ENCODE peak calls at places on chromosomes 13 and 19, in five cellular contexts. V is endothelial cell of umbilical vein; D is transverse colon; C is osteoblast; E is CD8-positive, alpha-beta memory T cell. W is an unnamed sample.

GRCh38 chr13:99686157-99686572 is 184.9 kb downstream of the TM9SF2 start:
- DNase-seq in V (no peak), D (peak), E (no peak), C (peak), W (peak)

GRCh38 chr13:45873491-45874360 is 22.2 kb upstream of the SIAH3 start:
- DNase-seq in V (peak), C (no peak), D (no peak), E (no peak), W (no peak)

GRCh38 chr13:81395368-81395767 is 1054.4 kb upstream of the SPRY2 start:
- DNase-seq in D (peak), E (no peak), V (no peak), C (no peak), W (no peak)

GRCh38 chr19:16457195-16457953 is 14.4 kb downstream of the EPS15L1 start:
- DNase-seq in V (peak), C (peak), D (no peak), E (no peak), W (no peak)

GRCh38 chr19:41299046-41299754 is 10.8 kb upstream of the CCDC97 start:
- DNase-seq in D (peak), E (no peak), V (no peak), C (no peak), W (no peak)

GRCh38 chr13:101627556-101627943 is 175.1 kb downstream of the ITGBL1 start:
- DNase-seq in E (no peak), D (no peak), V (peak), C (no peak), W (no peak)

GRCh38 chr19:48530044-48530720 is 18.5 kb upstream of the LMTK3 start:
- DNase-seq in C (peak), V (no peak), D (no peak), E (no peak), W (no peak)

GRCh38 chr13:44293908-44294735 is 79.5 kb upstream of the SERP2 start:
- DNase-seq in V (peak), E (no peak), D (no peak), C (no peak), W (no peak)

GRCh38 chr13:39712626-39713025 is 57.2 kb downstream of the COG6 start:
- DNase-seq in V (no peak), E (no peak), C (no peak), D (no peak), W (no peak)

GRCh38 chr13:66992183-66992582 is 238.0 kb downstream of the PCDH9 start:
- DNase-seq in D (no peak), V (peak), C (no peak), E (no peak), W (peak)

GRCh38 chr19:51337861-51338562 is 3.9 kb downstream of the VSIG10L start:
- DNase-seq in D (no peak), C (peak), V (no peak), E (no peak), W (no peak)

GRCh38 chr13:73216381-73216831 is 157.6 kb downstream of the KLF5 start:
- DNase-seq in V (no peak), D (no peak), E (no peak), C (peak), W (no peak)

GRCh38 chr13:59269476-59269875 is 894.3 kb downstream of the DIAPH3 start:
- DNase-seq in V (no peak), C (no peak), D (no peak), E (no peak), W (peak)

GRCh38 chr19:32828139-32828538 is 41.4 kb downstream of the SLC7A9 start:
- DNase-seq in D (no peak), E (no peak), V (no peak), C (no peak), W (no peak)

GRCh38 chr19:16266586-16266942 is 58.1 kb upstream of the KLF2 start:
- DNase-seq in C (no peak), E (peak), V (no peak), D (no peak), W (no peak)

GRCh38 chr13:110593430-110594130 is 21.8 kb upstream of the NAXD start:
- DNase-seq in E (no peak), V (peak), D (no peak), C (no peak), W (peak)

GRCh38 chr13:57787058-57787791 is 155.7 kb downstream of the PCDH17 start:
- DNase-seq in E (no peak), V (no peak), C (no peak), D (no peak), W (no peak)

GRCh38 chr13:75938811-75939525 is 302.8 kb downstream of the LMO7 start:
- DNase-seq in V (no peak), D (no peak), E (no peak), C (no peak), W (no peak)

GRCh38 chr13:26867451-26868067 is 107.0 kb upstream of the GPR12 start:
- DNase-seq in D (no peak), E (no peak), V (peak), C (peak), W (peak)

DNA sequence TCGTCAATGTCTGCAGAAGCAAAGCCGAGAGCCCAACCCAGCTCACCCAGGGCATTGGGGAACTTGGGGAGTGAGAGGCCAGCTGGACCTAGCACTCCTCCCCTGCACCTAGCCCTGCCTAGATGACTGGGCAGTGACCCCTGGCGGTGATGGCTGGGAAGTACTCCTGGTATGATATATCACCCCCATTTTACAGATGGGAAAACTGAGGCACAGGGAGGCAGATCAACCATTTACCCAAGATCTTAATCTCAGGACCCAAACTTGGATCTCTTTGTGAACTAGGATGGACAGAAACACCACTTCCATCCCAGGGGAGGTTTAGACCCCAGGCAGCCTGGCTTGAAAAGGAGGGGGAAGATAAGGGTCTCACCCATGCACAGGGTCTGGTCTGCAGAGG is 43.5 kb downstream of the CCL25 start:
- DNase-seq in D (no peak), E (no peak), C (no peak), V (no peak), W (no peak)
- H3K27ac ChIP-seq in D (no peak), E (no peak), C (no peak), V (no peak), W (no peak)

DNA sequence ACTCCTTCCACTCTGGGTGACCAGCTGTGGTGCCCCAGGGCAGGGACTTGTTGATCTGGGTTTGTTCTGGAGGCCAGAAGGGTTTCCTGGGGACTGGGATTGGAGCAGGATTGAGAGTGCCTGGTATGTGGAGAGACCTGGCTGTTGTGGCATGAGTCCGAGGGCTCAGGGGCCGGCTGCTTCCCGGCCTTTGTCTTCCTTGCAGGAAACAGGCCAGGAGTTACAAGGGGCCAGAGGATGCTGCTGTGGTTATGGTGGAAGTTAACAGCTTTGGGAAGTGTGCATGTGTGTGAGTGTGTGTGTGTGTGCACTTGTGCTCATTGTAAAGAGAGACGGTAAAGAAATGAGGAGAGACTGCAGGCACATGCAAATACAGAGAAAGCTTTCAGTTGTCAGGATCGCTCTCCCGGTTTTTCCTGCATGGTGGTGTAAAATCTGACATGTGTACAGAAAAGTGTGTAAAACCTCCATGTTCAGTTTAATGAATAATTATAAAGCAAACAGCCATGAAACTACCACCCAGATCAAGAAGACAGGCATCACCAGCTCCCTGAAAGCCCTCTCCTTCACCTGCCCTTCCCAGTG is 19.0 kb downstream of the PAK4 start:
- DNase-seq in C (peak), D (no peak), E (no peak), V (peak), W (no peak)
- H3K27ac ChIP-seq in C (no peak), D (peak), E (no peak), V (peak), W (no peak)

GRCh38 chr19:52917531-52917930 is 5.7 kb downstream of the ZNF888 start:
- DNase-seq in C (no peak), D (no peak), E (no peak), V (no peak), W (no peak)

GRCh38 chr19:52923782-52924593 is 760 bp upstream of the ZNF888 start:
- DNase-seq in V (peak), C (no peak), D (peak), E (no peak), W (peak)

DNA sequence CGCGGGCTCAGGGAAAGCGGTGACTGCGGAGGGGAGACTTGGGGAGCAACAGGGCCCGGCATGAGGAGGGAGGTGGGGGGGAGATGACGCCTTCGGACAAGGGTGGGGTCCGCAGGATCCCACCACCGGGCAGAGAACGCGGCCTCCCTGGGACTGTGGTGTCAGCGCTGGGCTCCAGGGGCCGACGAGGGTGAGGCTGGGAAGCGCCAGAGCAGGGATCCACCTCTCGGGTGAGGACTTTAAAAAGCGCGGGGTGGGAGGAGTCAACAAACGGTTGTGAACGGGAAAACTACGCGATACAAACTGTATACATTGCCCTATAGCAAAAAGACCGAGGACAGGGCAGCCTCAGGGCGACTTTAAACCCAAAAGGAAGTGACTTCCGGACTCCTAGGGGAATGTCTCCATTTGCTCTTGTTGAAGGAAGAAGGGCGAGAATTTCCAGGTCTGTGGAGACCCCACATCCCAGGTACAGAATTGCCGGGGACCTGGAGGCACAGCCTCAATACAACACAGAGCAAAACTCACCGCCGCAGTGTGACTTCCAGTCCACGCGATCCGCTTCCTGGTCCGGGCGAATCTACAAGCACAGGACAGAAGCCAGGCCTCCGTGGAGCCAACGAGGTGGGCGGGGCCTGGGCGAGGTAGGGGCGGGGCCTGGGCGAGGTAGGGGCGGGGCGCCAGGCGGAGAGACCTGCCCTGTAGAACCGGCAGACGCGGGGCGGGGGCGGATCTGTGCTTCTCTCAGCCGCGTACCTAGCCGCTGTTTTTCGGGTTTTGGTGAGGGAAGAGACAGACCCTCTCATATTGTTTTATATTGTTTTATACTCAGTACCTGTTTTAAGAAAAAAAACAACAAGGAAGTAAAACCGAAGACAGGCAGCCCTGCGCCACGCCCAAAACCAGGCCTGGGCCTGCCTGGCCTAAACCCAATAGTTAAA is at the start of gene ZNF888:
- DNase-seq in V (peak), D (peak), E (peak), C (peak), W (peak)
- H3K27ac ChIP-seq in V (peak), D (peak), E (peak), C (peak), W (peak)

GRCh38 chr19:6187374-6187773 is 51.9 kb downstream of the ACSBG2 start:
- DNase-seq in E (no peak), D (no peak), C (no peak), V (no peak), W (no peak)
- H3K27ac ChIP-seq in E (no peak), D (no peak), C (no peak), V (no peak), W (no peak)

GRCh38 chr13:49497272-49497671 is 1.5 kb downstream of the PHF11 start:
- DNase-seq in V (no peak), C (peak), E (no peak), D (no peak), W (no peak)
- H3K27ac ChIP-seq in V (no peak), C (no peak), E (peak), D (peak), W (no peak)

GRCh38 chr19:4653793-4654436 is 14.6 kb downstream of the TNFAIP8L1 start:
- DNase-seq in V (no peak), C (peak), E (no peak), D (no peak), W (no peak)
- H3K27ac ChIP-seq in V (no peak), C (no peak), E (no peak), D (no peak), W (no peak)

GRCh38 chr13:48146636-48147035 is 51.7 kb upstream of the MED4 start:
- DNase-seq in C (no peak), D (no peak), E (no peak), V (no peak), W (no peak)
- H3K27ac ChIP-seq in C (no peak), D (no peak), E (no peak), V (no peak), W (no peak)

GRCh38 chr13:33319859-33320258 is 34.3 kb upstream of the STARD13 start:
- DNase-seq in V (no peak), E (no peak), D (no peak), C (no peak), W (no peak)
- H3K27ac ChIP-seq in V (no peak), E (no peak), D (no peak), C (no peak), W (no peak)